ENCODE peak calls at places on chromosomes 11 and 22, in nine cellular contexts. Z, Y, T, V, L, N, B, O and U are unnamed samples.

GRCh38 chr11:1875093-1875785 is 16.5 kb downstream of the PRR33 start:
- DNase-seq in Z (no peak), Y (peak; percentile 49), T (no peak), V (no peak), L (peak; percentile 72), N (no peak), B (no peak), O (no peak), U (no peak)

GRCh38 chr22:46576556-46577351 is 39.3 kb upstream of the CELSR1 start:
- DNase-seq in Z (no peak), Y (peak; percentile 69), T (no peak), V (no peak), L (peak; percentile 85), N (peak; percentile 23), B (no peak), O (no peak), U (no peak)

GRCh38 chr11:42840856-42841255 is 470.9 kb upstream of the API5 start:
- DNase-seq in Z (no peak), Y (no peak), T (no peak), V (no peak), L (no peak), N (no peak), B (no peak), O (no peak), U (no peak)

GRCh38 chr11:1228921-1229451 is 6.1 kb downstream of the MUC5B start:
- DNase-seq in Z (no peak), Y (no peak), T (no peak), V (no peak), L (peak; percentile 48), N (no peak), B (no peak), O (no peak), U (no peak)

GRCh38 chr11:114317738-114318137 is 21.5 kb downstream of the NNMT start:
- DNase-seq in Z (no peak), Y (peak; percentile 39), T (peak; percentile 39), V (no peak), L (no peak), N (no peak), B (peak; percentile 12), O (no peak), U (peak; percentile 7)

GRCh38 chr11:46099973-46100335 is 21.3 kb downstream of the PHF21A start:
- DNase-seq in Z (no peak), Y (no peak), T (no peak), V (no peak), L (no peak), N (no peak), B (no peak), O (no peak), U (no peak)

GRCh38 chr11:46106530-46107407 is 14.5 kb downstream of the PHF21A start:
- DNase-seq in Z (no peak), Y (no peak), T (peak; percentile 59), V (no peak), L (no peak), N (no peak), B (no peak), O (no peak), U (no peak)

GRCh38 chr11:96102664-96103068 is 178.8 kb upstream of the MTMR2 start:
- DNase-seq in Z (no peak), Y (no peak), T (peak; percentile 58), V (no peak), L (no peak), N (no peak), B (no peak), O (peak; percentile 28), U (no peak)

GRCh38 chr11:132158696-132159095 is 788.3 kb downstream of the NTM start:
- DNase-seq in Z (no peak), Y (no peak), T (no peak), V (no peak), L (no peak), N (no peak), B (no peak), O (no peak), U (no peak)